ENCODE peak calls at places on chromosomes 4 and X, in ten cellular contexts. Y, R, W, O, H, V, Q, L, C and A are unnamed samples.

GRCh38 chrX:22467571-22467970 is 194.9 kb downstream of the CBLL2 start:
- DNase-seq in W (no peak), Q (no peak), H (no peak), O (no peak), L (no peak), V (no peak), R (no peak), C (no peak), Y (no peak), A (no peak)

GRCh38 chr4:173413043-173413442 is 14.1 kb upstream of the SCRG1 start:
- DNase-seq in O (no peak), L (no peak), W (no peak), R (no peak), Y (no peak), V (no peak), Q (no peak), H (no peak), C (no peak), A (no peak)

GRCh38 chrX:16712116-16712824 is at the start of gene CTPS2:
- DNase-seq in O (no peak), Q (peak), V (peak), L (no peak), R (peak), W (peak), H (no peak), Y (peak), C (peak), A (peak)

GRCh38 chrX:27924261-27924660 is 57.0 kb downstream of the DCAF8L1 start:
- DNase-seq in Y (no peak), V (no peak), C (no peak), W (no peak), H (no peak), Q (peak), R (no peak), L (no peak), O (no peak), A (no peak)

GRCh38 chrX:100296183-100296753 is 113.8 kb downstream of the PCDH19 start:
- DNase-seq in W (peak), H (no peak), C (no peak), L (no peak), V (no peak), Y (no peak), Q (no peak), O (no peak), R (no peak), A (no peak)

GRCh38 chrX:2823795-2824386 is 4.8 kb upstream of the GYG2 start:
- DNase-seq in Y (no peak), L (no peak), R (no peak), H (no peak), Q (no peak), C (no peak), V (no peak), O (no peak), W (no peak), A (no peak)

GRCh38 chr4:25454491-25454890 is 77.4 kb downstream of the ANAPC4 start:
- DNase-seq in R (no peak), C (no peak), H (no peak), W (no peak), L (no peak), Q (no peak), O (no peak), V (no peak), Y (no peak), A (no peak)

GRCh38 chr4:136505020-136505419 is 1027.3 kb downstream of the PCDH18 start:
- DNase-seq in W (no peak), H (peak), Q (no peak), L (no peak), C (no peak), V (no peak), O (no peak), Y (no peak), R (no peak), A (no peak)

GRCh38 chrX:51743179-51743957 is at the start of gene GSPT2:
- DNase-seq in Q (peak), H (peak), O (peak), R (peak), L (no peak), V (peak), W (peak), C (peak), Y (peak), A (peak)

GRCh38 chr4:8192748-8193738 is 6.0 kb upstream of the SH3TC1 start:
- DNase-seq in W (no peak), V (no peak), Y (peak), L (peak), R (peak), Q (peak), C (no peak), H (no peak), O (no peak), A (no peak)

GRCh38 chrX:39759526-39760224 is 338.1 kb downstream of the BCOR start:
- DNase-seq in W (no peak), L (no peak), C (peak), Y (no peak), R (no peak), Q (peak), V (peak), H (peak), O (no peak), A (peak)

GRCh38 chr4:59643682-59644081 is 1556.4 kb upstream of the ADGRL3 start:
- DNase-seq in R (no peak), L (no peak), O (no peak), Y (no peak), Q (no peak), W (no peak), V (no peak), H (no peak), C (no peak), A (no peak)

GRCh38 chr4:85474818-85475630 is at the start of gene ARHGAP24:
- DNase-seq in W (peak), R (peak), O (peak), H (peak), V (peak), Y (peak), C (peak), Q (peak), L (peak), A (peak)

GRCh38 chrX:53918697-53919096 is 125.6 kb downstream of the PHF8 start:
- DNase-seq in V (no peak), C (no peak), L (no peak), W (no peak), Q (no peak), O (no peak), R (no peak), H (no peak), Y (no peak), A (no peak)

GRCh38 chr4:77599378-77599777 is 6.2 kb upstream of the CXCL13 start:
- DNase-seq in R (no peak), V (no peak), H (no peak), O (no peak), C (no peak), Q (peak), W (peak), L (peak), Y (no peak), A (peak)

GRCh38 chr4:182903013-182903412 is 14.2 kb downstream of the DCTD start:
- DNase-seq in C (no peak), V (no peak), Q (no peak), W (no peak), R (no peak), O (no peak), L (no peak), H (no peak), Y (no peak), A (no peak)

GRCh38 chr4:109826719-109827118 is 1.1 kb upstream of the RRH start:
- DNase-seq in O (peak), Q (peak), H (no peak), W (no peak), L (no peak), Y (peak), C (no peak), R (no peak), V (no peak), A (no peak)

GRCh38 chr4:146333187-146333894 is 119.0 kb downstream of the REELD1 start:
- DNase-seq in W (no peak), Q (peak), L (no peak), Y (peak), O (peak), R (peak), H (peak), C (no peak), V (no peak), A (no peak)

GRCh38 chr4:67885727-67886126 is 1.9 kb upstream of the TMPRSS11D start:
- DNase-seq in L (peak), R (no peak), O (peak), Q (peak), Y (no peak), C (no peak), H (peak), V (no peak), W (no peak), A (no peak)

GRCh38 chr4:8774071-8774470 is 97.6 kb downstream of the HMX1 start:
- DNase-seq in L (no peak), W (no peak), V (peak), C (no peak), H (no peak), O (no peak), Q (no peak), R (no peak), Y (no peak), A (no peak)

GRCh38 chr4:1241936-1242505 is 6.9 kb downstream of the CTBP1 start:
- DNase-seq in Q (no peak), V (peak), Y (no peak), O (no peak), H (no peak), R (no peak), C (peak), W (no peak), L (no peak), A (no peak)

GRCh38 chrX:66046612-66047235 is 6.8 kb upstream of the VSIG4 start:
- DNase-seq in R (no peak), O (no peak), V (no peak), Q (no peak), Y (peak), W (no peak), H (no peak), C (no peak), L (no peak), A (no peak)

GRCh38 chr4:106315476-106315967 is 487 bp downstream of the TBCK start:
- DNase-seq in R (no peak), V (no peak), L (no peak), H (no peak), Q (peak), O (no peak), C (no peak), W (no peak), Y (no peak), A (no peak)

GRCh38 chrX:63958134-63958865 is 173.3 kb upstream of the ARHGEF9 start:
- DNase-seq in C (no peak), H (no peak), L (no peak), Y (no peak), V (no peak), O (no peak), W (no peak), R (no peak), Q (no peak), A (no peak)

GRCh38 chr4:41157009-41157408 is 57.3 kb downstream of the APBB2 start:
- DNase-seq in C (no peak), L (no peak), H (no peak), R (no peak), Y (no peak), W (no peak), V (no peak), Q (no peak), O (no peak), A (no peak)

GRCh38 chr4:23202712-23203247 is 510.0 kb downstream of the GBA3 start:
- DNase-seq in H (no peak), O (no peak), Q (no peak), V (no peak), R (no peak), W (no peak), C (no peak), Y (no peak), L (no peak), A (no peak)

GRCh38 chrX:72100824-72101351 is 30.8 kb downstream of the RTL5 start:
- DNase-seq in V (no peak), Y (peak), H (no peak), R (peak), O (no peak), Q (no peak), W (no peak), C (no peak), L (no peak), A (no peak)

GRCh38 chrX:3697220-3697684 is 16.2 kb downstream of the PRKX start:
- DNase-seq in H (no peak), W (no peak), R (no peak), Q (no peak), L (no peak), V (no peak), Y (no peak), C (no peak), O (no peak), A (no peak)

GRCh38 chrX:131830400-131831184 is 192.5 kb upstream of the STK26 start:
- DNase-seq in L (peak), O (peak), H (peak), C (peak), Q (peak), W (peak), Y (peak), R (no peak), V (peak), A (peak)

GRCh38 chr4:4859799-4860380 is 425 bp downstream of the MSX1 start:
- DNase-seq in R (no peak), Y (peak), Q (no peak), L (no peak), V (no peak), C (no peak), W (no peak), O (no peak), H (no peak), A (peak)

GRCh38 chr4:158410272-158410671 is 111.4 kb upstream of the RXFP1 start:
- DNase-seq in O (peak), Y (no peak), L (peak), H (no peak), W (no peak), V (no peak), R (no peak), C (no peak), Q (peak), A (no peak)

GRCh38 chr4:189090174-189090814 is 850.4 kb upstream of the FRG1 start:
- DNase-seq in Y (no peak), Q (peak), L (peak), C (no peak), V (no peak), O (no peak), W (peak), H (no peak), R (no peak), A (peak)

GRCh38 chr4:33073811-33074210 is 2353.6 kb downstream of the PCDH7 start:
- DNase-seq in R (no peak), W (no peak), V (no peak), O (no peak), H (peak), L (no peak), Q (peak), Y (no peak), C (no peak), A (no peak)

GRCh38 chr4:105059337-105059736 is 87.3 kb upstream of the TET2 start:
- DNase-seq in Y (peak), R (peak), C (no peak), V (no peak), Q (peak), O (no peak), H (no peak), L (no peak), W (no peak), A (no peak)

GRCh38 chrX:39439910-39440733 is 638.9 kb downstream of the MID1IP1 start:
- DNase-seq in Q (no peak), V (no peak), L (no peak), R (peak), W (no peak), H (no peak), Y (peak), C (no peak), O (no peak), A (no peak)

GRCh38 chrX:46180258-46180687 is 364.9 kb downstream of the ZNF674 start:
- DNase-seq in Y (no peak), V (no peak), O (peak), C (no peak), L (peak), W (no peak), R (no peak), H (peak), Q (peak), A (no peak)

GRCh38 chrX:38804481-38805293 is 3.4 kb downstream of the MID1IP1 start:
- DNase-seq in V (peak), Y (peak), O (no peak), C (peak), R (peak), W (no peak), Q (peak), L (no peak), H (no peak), A (peak)

GRCh38 chr4:7101692-7102515 is 34.0 kb upstream of the GRPEL1 start:
- DNase-seq in Y (peak), Q (peak), L (peak), V (peak), O (peak), R (peak), W (peak), H (no peak), C (peak), A (peak)

GRCh38 chr4:189771696-189772361 is 168.8 kb upstream of the FRG1 start:
- DNase-seq in Q (no peak), O (no peak), L (no peak), Y (no peak), H (no peak), V (no peak), W (no peak), C (no peak), R (no peak), A (no peak)

GRCh38 chrX:11100281-11101035 is 10.7 kb upstream of the HCCS start:
- DNase-seq in L (no peak), Y (no peak), H (peak), Q (peak), C (peak), W (peak), V (no peak), R (no peak), O (no peak), A (no peak)

GRCh38 chr4:17236686-17237085 is 275.2 kb downstream of the QDPR start:
- DNase-seq in C (no peak), V (no peak), H (no peak), R (no peak), W (no peak), L (no peak), Q (no peak), Y (no peak), O (peak), A (no peak)
- TF ChIP-seq CTCF in C (no peak), V (no peak), H (no peak), R (no peak), W (no peak), L (no peak), Q (no peak), Y (no peak), O (no peak), A (no peak)

DNA sequence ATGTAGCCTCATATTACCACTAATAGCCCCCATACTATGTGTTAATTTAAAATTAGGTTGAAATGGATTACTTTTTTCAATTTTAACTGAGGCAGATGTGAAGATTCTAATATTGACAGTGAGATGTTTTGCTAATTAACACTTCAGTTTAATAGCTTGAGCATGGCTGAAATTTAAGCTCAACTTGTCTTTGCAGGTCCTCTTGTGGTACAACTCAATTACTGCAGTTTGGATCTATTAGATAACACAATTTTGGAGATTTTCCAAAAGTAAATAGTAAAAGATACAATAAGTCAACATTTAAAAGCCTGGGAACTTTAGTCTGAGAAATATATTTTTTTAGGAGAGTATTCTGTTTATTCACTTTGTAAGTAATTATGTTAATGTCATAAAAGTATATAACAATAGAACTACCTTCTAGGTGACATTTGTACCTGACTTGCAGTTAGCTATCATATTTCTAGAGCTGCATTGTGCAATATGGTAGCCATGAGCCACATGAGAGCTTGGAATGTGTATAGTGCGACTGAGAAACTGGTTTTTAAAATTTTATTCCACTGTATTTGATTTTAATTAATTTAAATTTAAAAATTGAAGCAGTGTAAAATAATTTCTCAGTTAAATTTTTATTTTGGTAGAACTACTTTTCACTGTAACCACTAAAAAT is 73.1 kb upstream of the FMR1 start:
- DNase-seq in H (no peak), Q (no peak), V (no peak), R (no peak), Y (no peak), W (no peak), O (no peak), L (no peak), C (no peak), A (no peak)
- TF ChIP-seq CTCF in H (no peak), Q (peak), V (no peak), R (peak), Y (no peak), W (peak), O (no peak), L (peak), C (no peak), A (peak)

GRCh38 chr4:127523369-127523768 is 109.4 kb upstream of the INTU start:
- DNase-seq in L (no peak), R (no peak), Y (no peak), V (no peak), Q (no peak), W (no peak), H (no peak), O (no peak), C (no peak), A (no peak)
- TF ChIP-seq CTCF in L (no peak), R (no peak), Y (no peak), V (no peak), Q (no peak), W (no peak), H (no peak), O (no peak), C (no peak), A (no peak)

DNA sequence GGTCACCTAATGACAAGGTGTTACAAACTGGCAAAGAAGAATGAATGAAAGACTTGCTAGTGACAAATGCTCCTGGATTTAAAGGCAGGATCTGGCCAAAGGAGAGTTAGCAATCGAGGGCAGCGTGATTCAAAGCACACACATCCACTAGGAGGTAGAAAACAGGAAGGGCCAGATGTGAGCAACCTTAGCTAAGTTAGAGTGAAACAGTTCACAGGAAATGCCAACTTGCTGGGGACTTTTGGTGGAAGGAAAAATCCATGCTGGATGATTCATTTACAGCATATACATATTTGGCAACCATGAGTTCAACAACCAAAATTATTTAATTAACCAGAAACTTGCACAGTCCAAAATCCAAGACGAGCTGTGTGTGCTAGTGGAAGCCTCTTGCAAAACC is 276.9 kb downstream of the PTTG2 start:
- DNase-seq in Q (peak), O (peak), V (no peak), H (peak), R (no peak), W (no peak), L (no peak), Y (no peak), C (no peak), A (no peak)
- TF ChIP-seq CTCF in Q (peak), O (no peak), V (no peak), H (no peak), R (no peak), W (no peak), L (no peak), Y (no peak), C (no peak), A (no peak)

GRCh38 chr4:130336585-130337217 is 1240.7 kb downstream of the C4orf33 start:
- DNase-seq in O (no peak), Q (no peak), H (peak), Y (peak), C (no peak), R (no peak), W (no peak), V (no peak), L (peak), A (no peak)
- TF ChIP-seq CTCF in O (peak), Q (no peak), H (peak), Y (no peak), C (no peak), R (peak), W (peak), V (no peak), L (peak), A (peak)

DNA sequence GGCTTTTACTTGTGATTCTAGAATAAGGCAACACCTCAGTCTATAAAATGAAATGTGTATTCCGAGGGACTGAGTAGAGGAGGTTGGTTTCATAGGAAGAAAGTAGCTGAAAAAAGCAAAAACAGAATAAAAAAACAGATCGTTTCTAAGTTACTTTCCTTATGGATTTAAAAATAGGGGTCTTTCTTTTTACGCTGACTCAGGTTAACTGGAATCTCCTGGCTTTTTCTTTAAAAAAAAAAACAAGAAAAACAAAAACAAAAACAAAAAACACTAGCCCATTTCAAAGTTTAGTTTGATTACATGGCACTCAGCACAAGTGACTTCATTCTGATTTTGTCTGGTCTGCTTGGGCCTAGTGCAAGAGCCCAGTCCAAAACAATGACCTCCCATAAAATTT is 222.8 kb upstream of the HTR2C start:
- DNase-seq in Y (no peak), R (no peak), H (no peak), W (no peak), C (no peak), L (no peak), O (no peak), Q (no peak), V (no peak), A (no peak)
- TF ChIP-seq CTCF in Y (no peak), R (no peak), H (no peak), W (no peak), C (no peak), L (no peak), O (no peak), Q (no peak), V (no peak), A (no peak)

GRCh38 chrX:136304493-136304892 is 3.7 kb downstream of the ADGRG4 start:
- DNase-seq in Q (no peak), L (no peak), W (no peak), Y (no peak), R (no peak), V (no peak), H (no peak), O (no peak), C (no peak), A (no peak)
- TF ChIP-seq CTCF in Q (peak), L (no peak), W (peak), Y (no peak), R (no peak), V (no peak), H (no peak), O (no peak), C (no peak), A (no peak)